ENCODE peak calls at places on chromosomes 11 and 22, in four cellular contexts. One of them, this sample, is unnamed.
A peak's percentile ranks its signal among the peaks of the same experiment; 100 is the strongest.

GRCh38 chr11:63240098-63240497 is 3.3 kb downstream of the SLC22A25 start:
- DNase-seq in fibroblast of lung: no peak
- DNase-seq in endothelial cell of umbilical vein: no peak
- DNase-seq in mesendoderm: no peak
- DNase-seq in this sample: no peak

GRCh38 chr11:111601636-111601978 is 642 bp upstream of the SIK2 start:
- DNase-seq in fibroblast of lung: no peak
- DNase-seq in endothelial cell of umbilical vein: no peak
- DNase-seq in mesendoderm: no peak
- DNase-seq in this sample: peak; percentile 4

GRCh38 chr22:36003972-36004674 is 24.5 kb downstream of the RBFOX2 start:
- DNase-seq in fibroblast of lung: no peak
- DNase-seq in endothelial cell of umbilical vein: no peak
- DNase-seq in mesendoderm: no peak
- DNase-seq in this sample: no peak

GRCh38 chr22:37742374-37743092 is 45.7 kb downstream of the TRIOBP start:
- DNase-seq in fibroblast of lung: peak; percentile 90
- DNase-seq in endothelial cell of umbilical vein: no peak
- DNase-seq in mesendoderm: peak; percentile 26
- DNase-seq in this sample: no peak

GRCh38 chr11:85647078-85647477 is 689 bp upstream of the TMEM126A start:
- DNase-seq in fibroblast of lung: no peak
- DNase-seq in endothelial cell of umbilical vein: no peak
- DNase-seq in mesendoderm: no peak
- DNase-seq in this sample: no peak

GRCh38 chr11:122743093-122743741 is 87.7 kb downstream of the UBASH3B start:
- DNase-seq in fibroblast of lung: no peak
- DNase-seq in endothelial cell of umbilical vein: no peak
- DNase-seq in mesendoderm: no peak
- DNase-seq in this sample: no peak

GRCh38 chr11:75966546-75967287 is 151.7 kb downstream of the UVRAG start:
- DNase-seq in fibroblast of lung: peak; percentile 71
- DNase-seq in endothelial cell of umbilical vein: peak; percentile 83
- DNase-seq in mesendoderm: peak; percentile 43
- DNase-seq in this sample: no peak

GRCh38 chr22:45678961-45679912 is 7.6 kb downstream of the ATXN10 start:
- DNase-seq in fibroblast of lung: peak; percentile 87
- DNase-seq in endothelial cell of umbilical vein: no peak
- DNase-seq in mesendoderm: no peak
- DNase-seq in this sample: no peak

GRCh38 chr22:18987765-18988164 is 51.7 kb upstream of the PRODH start:
- DNase-seq in fibroblast of lung: no peak
- DNase-seq in endothelial cell of umbilical vein: no peak
- DNase-seq in mesendoderm: peak; percentile 74
- DNase-seq in this sample: no peak

GRCh38 chr11:65639623-65640482 is 2.0 kb downstream of the SIPA1 start:
- DNase-seq in fibroblast of lung: no peak
- DNase-seq in endothelial cell of umbilical vein: peak; percentile 17
- DNase-seq in mesendoderm: no peak
- DNase-seq in this sample: no peak

DNA sequence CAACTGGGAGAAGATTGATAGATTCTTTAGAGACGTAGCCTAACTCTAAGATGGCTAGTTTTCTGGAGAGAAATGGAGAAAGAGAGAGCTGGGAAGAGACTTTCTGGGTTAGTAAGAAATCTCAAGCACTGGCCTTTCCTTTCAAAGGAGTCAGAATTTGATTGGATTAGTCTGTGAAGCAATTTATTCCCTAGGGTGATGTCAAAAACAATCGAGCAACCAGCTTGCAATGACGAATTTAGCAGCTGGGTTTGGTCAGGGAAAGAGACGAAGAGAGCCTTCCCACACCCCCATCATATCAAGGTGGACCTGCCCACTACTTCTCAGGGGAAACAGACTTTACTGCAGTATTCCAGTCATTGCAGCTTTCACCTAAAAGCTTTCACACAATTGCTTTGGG is 10.8 kb downstream of the KRTAP5-6 start:
- DNase-seq in fibroblast of lung: no peak
- DNase-seq in endothelial cell of umbilical vein: no peak
- DNase-seq in mesendoderm: no peak
- DNase-seq in this sample: no peak
- H3K9ac ChIP-seq in fibroblast of lung: no peak overlapping the region
- H3K9ac ChIP-seq in endothelial cell of umbilical vein: no peak overlapping the region
- H3K9ac ChIP-seq in mesendoderm: no peak overlapping the region
- H3K9ac ChIP-seq in this sample: no peak overlapping the region

GRCh38 chr11:74471037-74471436 is 3.7 kb upstream of the KCNE3 start:
- DNase-seq in fibroblast of lung: no peak
- DNase-seq in endothelial cell of umbilical vein: no peak
- DNase-seq in mesendoderm: no peak
- DNase-seq in this sample: no peak
- H3K4me1 ChIP-seq in fibroblast of lung: no peaks in the 10 kb centered on the region
- H3K4me1 ChIP-seq in endothelial cell of umbilical vein: peaks cover 7% of the 10 kb centered on the region
- H3K4me1 ChIP-seq in mesendoderm: peaks cover 20% of the 10 kb centered on the region
- H3K4me1 ChIP-seq in this sample: peaks cover 12% of the 10 kb centered on the region

GRCh38 chr22:31659246-31659645 is 2.8 kb downstream of the PISD start:
- DNase-seq in fibroblast of lung: peak; percentile 50
- DNase-seq in endothelial cell of umbilical vein: no peak
- DNase-seq in mesendoderm: no peak
- DNase-seq in this sample: no peak

GRCh38 chr22:31661851-31662667 is at the start of gene PISD:
- DNase-seq in fibroblast of lung: peak; percentile 90
- DNase-seq in endothelial cell of umbilical vein: peak; percentile 96
- DNase-seq in mesendoderm: peak; percentile 98
- DNase-seq in this sample: peak; percentile 92

DNA sequence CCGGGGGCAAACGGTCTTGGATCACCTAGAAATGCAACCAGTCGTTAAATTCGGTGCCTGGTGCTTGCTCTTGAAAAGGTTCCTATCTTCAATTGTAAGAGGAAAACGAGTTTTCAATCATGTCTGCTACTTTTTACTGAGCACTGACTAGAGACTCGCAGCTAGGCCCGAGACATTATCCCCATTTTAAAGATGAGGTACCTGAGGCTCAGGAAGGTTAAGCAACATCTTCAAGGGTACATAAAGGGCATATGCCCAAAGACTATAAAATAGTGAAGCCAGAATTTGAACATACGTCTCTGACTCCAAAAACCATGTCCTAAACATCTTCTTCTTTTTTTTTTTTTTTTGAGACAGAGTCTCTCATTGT is 638 bp upstream of the PISD start:
- DNase-seq in fibroblast of lung: no peak
- DNase-seq in endothelial cell of umbilical vein: no peak
- DNase-seq in mesendoderm: no peak
- DNase-seq in this sample: no peak
- H3K4me3 ChIP-seq in fibroblast of lung: peak overlapping the region; percentile 92
- H3K4me3 ChIP-seq in endothelial cell of umbilical vein: peak overlapping the region; percentile 92
- H3K4me3 ChIP-seq in mesendoderm: no peak overlapping the region
- H3K4me3 ChIP-seq in this sample: peak overlapping the region; percentile 67

GRCh38 chr11:19344661-19345518 is 104.1 kb upstream of the E2F8 start:
- DNase-seq in fibroblast of lung: peak; percentile 20
- DNase-seq in endothelial cell of umbilical vein: peak; percentile 43
- DNase-seq in mesendoderm: peak; percentile 71
- DNase-seq in this sample: peak; percentile 76

GRCh38 chr11:19347911-19348310 is 107.2 kb upstream of the E2F8 start:
- DNase-seq in fibroblast of lung: no peak
- DNase-seq in endothelial cell of umbilical vein: no peak
- DNase-seq in mesendoderm: peak; percentile 29
- DNase-seq in this sample: no peak

GRCh38 chr11:19345519-19345847 is 104.7 kb upstream of the E2F8 start:
- DNase-seq in fibroblast of lung: no peak
- DNase-seq in endothelial cell of umbilical vein: no peak
- DNase-seq in mesendoderm: peak; percentile 31
- DNase-seq in this sample: peak; percentile 38

GRCh38 chr11:19349340-19350025 is 108.7 kb upstream of the E2F8 start:
- DNase-seq in fibroblast of lung: no peak
- DNase-seq in endothelial cell of umbilical vein: no peak
- DNase-seq in mesendoderm: no peak
- DNase-seq in this sample: no peak

GRCh38 chr11:19345848-19346681 is 105.3 kb upstream of the E2F8 start:
- DNase-seq in fibroblast of lung: no peak
- DNase-seq in endothelial cell of umbilical vein: peak; percentile 65
- DNase-seq in mesendoderm: peak; percentile 31
- DNase-seq in this sample: peak; percentile 43
- H3K9ac ChIP-seq in fibroblast of lung: peak overlapping the region; percentile 50
- H3K9ac ChIP-seq in endothelial cell of umbilical vein: peak overlapping the region; percentile 0
- H3K9ac ChIP-seq in mesendoderm: peak overlapping the region; percentile 58
- H3K9ac ChIP-seq in this sample: peak overlapping the region; percentile 81